ENCODE peak calls at places on chromosome 9, in ten cellular contexts. N is uterus, F is astrocyte, G is T-helper 1 cell, R is fibroblast of the aortic adventitia, K is NCI-H1092, A is fibroblast of mammary gland, P is GM12865, T is right atrium auricular region, I is COLO829. M is an unnamed sample.

GRCh38 chr9:135392511-135392910 is 87.1 kb upstream of the PPP1R26 start:
- DNase-seq in N (no peak), F (no peak), G (no peak), R (no peak), K (no peak), A (no peak), P (no peak), T (no peak), I (no peak), M (no peak)

GRCh38 chr9:136560586-136560985 is 14.7 kb upstream of the NOTCH1 start:
- DNase-seq in N (no peak), F (no peak), G (no peak), R (no peak), K (no peak), A (no peak), P (no peak), T (no peak), I (no peak), M (no peak)

GRCh38 chr9:96612105-96612965 is 7.3 kb downstream of the CDC14B start:
- DNase-seq in N (no peak), F (peak), G (no peak), R (peak), K (peak), A (peak), P (no peak), T (peak), I (peak), M (peak)

GRCh38 chr9:89398651-89399050 is 80.4 kb downstream of the SECISBP2 start:
- DNase-seq in N (no peak), F (no peak), G (no peak), R (no peak), K (no peak), A (no peak), P (no peak), T (no peak), I (no peak), M (no peak)

GRCh38 chr9:135500525-135501260 is at the start of gene MRPS2:
- DNase-seq in N (peak), F (peak), G (peak), R (peak), K (peak), A (peak), P (peak), T (peak), I (peak), M (peak)

GRCh38 chr9:2727966-2728613 is 10.8 kb downstream of the KCNV2 start:
- DNase-seq in N (peak), F (peak), G (no peak), R (peak), K (peak), A (peak), P (peak), T (no peak), I (no peak), M (peak)

GRCh38 chr9:124040186-124040920 is 28.8 kb downstream of the LHX2 start:
- DNase-seq in N (no peak), F (peak), G (no peak), R (peak), K (no peak), A (peak), P (no peak), T (no peak), I (no peak), M (peak)

GRCh38 chr9:124307379-124308030 is 49.8 kb downstream of the NEK6 start:
- DNase-seq in N (no peak), F (no peak), G (no peak), R (no peak), K (no peak), A (no peak), P (no peak), T (no peak), I (no peak), M (no peak)

GRCh38 chr9:114258866-114259799 is 63.8 kb upstream of the ORM1 start:
- DNase-seq in N (no peak), F (no peak), G (no peak), R (no peak), K (no peak), A (no peak), P (no peak), T (no peak), I (no peak), M (no peak)

GRCh38 chr9:136124976-136125692 is 6.5 kb upstream of the TMEM250 start:
- DNase-seq in N (no peak), F (no peak), G (no peak), R (no peak), K (no peak), A (no peak), P (no peak), T (no peak), I (no peak), M (no peak)

GRCh38 chr9:79254900-79255651 is 316.7 kb upstream of the TLE4 start:
- DNase-seq in N (no peak), F (peak), G (no peak), R (peak), K (no peak), A (peak), P (no peak), T (no peak), I (no peak), M (peak)

GRCh38 chr9:136348691-136349090 is 14.9 kb downstream of the DNLZ start:
- DNase-seq in N (no peak), F (no peak), G (no peak), R (no peak), K (no peak), A (no peak), P (no peak), T (no peak), I (no peak), M (no peak)